ENCODE peak calls at places on chromosome 1, in ten cellular contexts. E is right atrium auricular region; B is colonic mucosa; T is pancreas; N is brain microvascular endothelial cell; L is lung; Y is naive thymus-derived CD4-positive, alpha-beta T cell; W is aorta; J is BJ; F is fibroblast of lung. C is an unnamed sample. For H3K36me3, the result is how much of the 10 kb centered on the place peaks cover.

GRCh38 chr1:20059847-20060246 is 10.1 kb upstream of the PLA2G5 start:
- DNase-seq in W (no peak), Y (no peak), F (no peak), T (no peak), J (no peak), E (peak), B (peak), L (peak), N (no peak), C (no peak)

GRCh38 chr1:224726783-224727182 is 110.7 kb downstream of the CNIH3 start:
- DNase-seq in L (no peak), B (no peak), J (peak), F (peak), Y (no peak), N (peak), T (no peak), E (peak), W (peak), C (no peak)

GRCh38 chr1:85025940-85026339 is 22.4 kb downstream of the MCOLN3 start:
- DNase-seq in T (no peak), E (no peak), Y (no peak), B (no peak), N (no peak), F (no peak), W (no peak), L (no peak), J (no peak), C (no peak)

GRCh38 chr1:218348628-218349185 is 3.6 kb downstream of the TGFB2 start:
- DNase-seq in Y (no peak), L (no peak), E (no peak), T (no peak), F (no peak), J (no peak), N (no peak), B (no peak), W (no peak), C (no peak)

GRCh38 chr1:5585256-5585655 is 407.0 kb downstream of the NPHP4 start:
- DNase-seq in L (peak), F (no peak), B (peak), J (no peak), E (peak), Y (no peak), N (no peak), W (no peak), T (no peak), C (no peak)

GRCh38 chr1:10610901-10611600 is 136.3 kb downstream of the PEX14 start:
- DNase-seq in J (no peak), E (no peak), B (no peak), Y (no peak), N (no peak), L (no peak), T (no peak), F (peak), W (no peak), C (no peak)

GRCh38 chr1:91685994-91686393 is 185.3 kb downstream of the CDC7 start:
- DNase-seq in J (no peak), F (no peak), T (no peak), L (no peak), W (no peak), Y (no peak), N (no peak), E (no peak), B (no peak), C (no peak)

GRCh38 chr1:53878492-53879105 is 11.0 kb downstream of the YIPF1 start:
- DNase-seq in T (no peak), B (no peak), F (peak), L (no peak), J (no peak), N (peak), W (no peak), Y (no peak), E (no peak), C (no peak)

GRCh38 chr1:27154469-27154990 is 395 bp downstream of the SLC9A1 start:
- DNase-seq in F (no peak), T (no peak), W (no peak), L (no peak), J (no peak), N (no peak), E (no peak), B (no peak), Y (no peak), C (no peak)

GRCh38 chr1:110337704-110338199 is 1.4 kb upstream of the RBM15 start:
- DNase-seq in Y (peak), B (peak), W (peak), T (peak), L (peak), J (no peak), F (no peak), E (no peak), N (no peak), C (peak)

GRCh38 chr1:39450956-39451601 is 40.4 kb upstream of the BMP8A start:
- DNase-seq in F (peak), J (peak), Y (no peak), T (no peak), E (no peak), W (no peak), N (peak), B (no peak), L (no peak), C (no peak)
- H3K36me3 ChIP-seq in F (under half), J (under half), Y (half or more), T (half or more), E (half or more), W (under half), N (half or more), B (under half), L (half or more), C (under half)

GRCh38 chr1:156738916-156739315 is 2.0 kb downstream of the MRPL24 start:
- DNase-seq in T (no peak), B (no peak), W (no peak), F (no peak), E (no peak), J (no peak), Y (no peak), N (no peak), L (no peak), C (no peak)
- H3K36me3 ChIP-seq in T (under half), B (under half), W (under half), F (under half), E (under half), J (under half), Y (under half), N (under half), L (under half), C (under half)

GRCh38 chr1:236861560-236862230 is 66.6 kb downstream of the MTR start:
- DNase-seq in T (no peak), F (peak), E (no peak), W (no peak), J (no peak), L (no peak), N (no peak), B (no peak), Y (no peak), C (no peak)

GRCh38 chr1:236860674-236861073 is 65.6 kb downstream of the MTR start:
- DNase-seq in W (no peak), N (no peak), T (no peak), L (no peak), J (no peak), B (no peak), Y (no peak), E (no peak), F (no peak), C (no peak)

GRCh38 chr1:236854602-236854978 is 59.5 kb downstream of the MTR start:
- DNase-seq in T (no peak), E (no peak), Y (no peak), B (no peak), F (no peak), W (no peak), L (no peak), N (peak), J (peak), C (no peak)

GRCh38 chr1:236860096-236860495 is 65.0 kb downstream of the MTR start:
- DNase-seq in W (no peak), L (no peak), F (no peak), Y (no peak), B (no peak), T (no peak), N (no peak), J (no peak), E (no peak), C (no peak)

GRCh38 chr1:236858203-236858602 is 63.1 kb downstream of the MTR start:
- DNase-seq in Y (no peak), T (no peak), B (no peak), L (no peak), E (no peak), N (no peak), W (no peak), F (no peak), J (no peak), C (no peak)
- H3K36me3 ChIP-seq in Y (half or more), T (under half), B (under half), L (under half), E (half or more), N (under half), W (under half), F (under half), J (under half), C (under half)

DNA sequence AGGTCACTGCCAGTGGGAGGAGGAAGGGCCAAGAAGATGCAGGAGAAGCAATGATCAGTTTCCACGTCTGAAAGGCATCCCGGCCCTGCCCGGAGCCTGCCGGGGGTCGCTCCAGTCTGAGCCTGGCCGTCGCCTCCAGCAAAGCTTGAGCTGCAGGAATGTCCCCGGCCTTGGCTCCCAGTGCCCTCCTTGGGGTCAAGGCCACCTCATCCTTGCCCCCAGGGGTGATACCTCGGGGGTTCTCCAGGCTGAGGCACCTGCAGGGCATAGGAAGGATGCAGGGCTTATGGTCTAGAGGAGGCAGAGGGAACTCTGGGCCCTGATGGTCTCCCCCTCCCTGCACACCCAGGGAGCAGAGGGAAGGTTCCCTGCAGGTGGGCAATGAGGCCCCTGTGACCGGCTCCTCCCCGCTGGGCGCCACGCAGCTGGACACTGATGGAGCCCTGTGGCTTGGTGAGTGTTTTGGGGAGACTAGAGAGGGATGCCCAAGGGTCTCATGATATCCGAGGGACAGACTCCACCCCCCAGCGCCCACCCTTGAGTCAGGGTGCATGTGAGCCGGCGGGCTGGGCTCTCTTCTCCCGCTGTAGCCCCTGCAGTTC is 19.9 kb downstream of the RNF223 start:
- DNase-seq in Y (no peak), L (no peak), N (no peak), W (no peak), T (no peak), E (no peak), J (no peak), B (no peak), F (no peak), C (no peak)
- H3K36me3 ChIP-seq in Y (under half), L (under half), N (under half), W (under half), T (under half), E (under half), J (under half), B (under half), F (under half), C (under half)

C was measured in prostate gland.